ENCODE peak calls at places on chromosomes 2 and 18, in four cellular contexts. H, C, O and V are unnamed samples.

GRCh38 chr2:226701052-226701451 is 98.6 kb downstream of the IRS1 start:
- DNase-seq in C (no peak), H (no peak), O (no peak), V (no peak)

GRCh38 chr2:60891175-60891574 is 9.8 kb downstream of the REL start:
- DNase-seq in H (no peak), C (no peak), O (no peak), V (no peak)

GRCh38 chr2:161243312-161243711 is 64.9 kb upstream of the PSMD14 start:
- DNase-seq in O (no peak), H (no peak), C (no peak), V (no peak)

GRCh38 chr2:236507393-236508085 is 62.1 kb upstream of the ACKR3 start:
- DNase-seq in O (no peak), C (no peak), H (no peak), V (no peak)

GRCh38 chr18:57542801-57543427 is 43.6 kb downstream of the FECH start:
- DNase-seq in C (no peak), H (no peak), O (no peak), V (no peak)

GRCh38 chr2:99451280-99451679 is 38.5 kb downstream of the REV1 start:
- DNase-seq in C (no peak), O (no peak), H (no peak), V (peak)

GRCh38 chr2:127404466-127405251 is 13.6 kb upstream of the PROC start:
- DNase-seq in O (no peak), C (no peak), H (no peak), V (no peak)

GRCh38 chr2:9297156-9297555 is 90.5 kb downstream of the ASAP2 start:
- DNase-seq in H (no peak), O (no peak), C (no peak), V (no peak)

GRCh38 chr18:26556573-26556972 is 8.2 kb upstream of the KCTD1 start:
- DNase-seq in O (no peak), H (no peak), C (peak), V (no peak)

GRCh38 chr18:11955299-11956029 is 25.8 kb upstream of the IMPA2 start:
- DNase-seq in O (peak), C (no peak), H (peak), V (no peak)

GRCh38 chr18:6718255-6718654 is 11.3 kb upstream of the ARHGAP28 start:
- DNase-seq in C (no peak), H (no peak), O (no peak), V (no peak)

GRCh38 chr2:15974203-15974452 is 33.8 kb downstream of the MYCN start:
- DNase-seq in C (no peak), H (no peak), O (no peak), V (no peak)

GRCh38 chr2:112891333-112891950 is 19.5 kb upstream of the IL37 start:
- DNase-seq in O (no peak), C (no peak), H (no peak), V (no peak)

GRCh38 chr18:80159713-80160636 is 50.9 kb downstream of the ADNP2 start:
- DNase-seq in O (no peak), C (no peak), H (no peak), V (no peak)

GRCh38 chr2:63589148-63589972 is 597 bp downstream of the MDH1 start:
- DNase-seq in C (no peak), O (peak), H (peak), V (peak)

GRCh38 chr18:23627325-23627724 is 35.4 kb downstream of the ANKRD29 start:
- DNase-seq in O (peak), C (no peak), H (no peak), V (no peak)

GRCh38 chr18:31596081-31596872 is 4.6 kb downstream of the TTR start:
- DNase-seq in C (no peak), O (peak), H (no peak), V (no peak)

GRCh38 chr18:79643049-79643765 is 36.4 kb upstream of the CTDP1 start:
- DNase-seq in O (no peak), C (no peak), H (no peak), V (no peak)

GRCh38 chr2:41935004-41935401 is 112.8 kb upstream of the PKDCC start:
- DNase-seq in H (no peak), C (no peak), O (no peak), V (no peak)

GRCh38 chr2:25981596-25982272 is 563 bp downstream of the KIF3C start:
- DNase-seq in O (no peak), H (no peak), C (no peak), V (peak)

GRCh38 chr2:73718851-73719621 is 18.1 kb downstream of the TPRKB start:
- DNase-seq in C (no peak), H (no peak), O (no peak), V (no peak)

GRCh38 chr2:174027956-174028355 is 62.8 kb upstream of the SP3 start:
- DNase-seq in C (no peak), H (no peak), O (no peak), V (no peak)

GRCh38 chr18:25497395-25497794 is 145.4 kb upstream of the ZNF521 start:
- DNase-seq in H (no peak), C (no peak), O (no peak), V (no peak)

GRCh38 chr2:86216577-86217555 is 17.6 kb downstream of the MRPL35 start:
- DNase-seq in H (peak), O (no peak), C (no peak), V (no peak)

GRCh38 chr2:110853516-110853915 is 121.1 kb downstream of the ACOXL start:
- DNase-seq in H (peak), O (peak), C (no peak), V (peak)

GRCh38 chr2:236663267-236663666 is 93.6 kb downstream of the ACKR3 start:
- DNase-seq in O (no peak), H (no peak), C (no peak), V (no peak)

GRCh38 chr18:49878996-49879585 is 65.8 kb upstream of the ACAA2 start:
- DNase-seq in C (no peak), H (no peak), O (no peak), V (no peak)

GRCh38 chr2:101307503-101307902 is 998 bp downstream of the RNF149 start:
- DNase-seq in O (no peak), C (no peak), H (no peak), V (no peak)

DNA sequence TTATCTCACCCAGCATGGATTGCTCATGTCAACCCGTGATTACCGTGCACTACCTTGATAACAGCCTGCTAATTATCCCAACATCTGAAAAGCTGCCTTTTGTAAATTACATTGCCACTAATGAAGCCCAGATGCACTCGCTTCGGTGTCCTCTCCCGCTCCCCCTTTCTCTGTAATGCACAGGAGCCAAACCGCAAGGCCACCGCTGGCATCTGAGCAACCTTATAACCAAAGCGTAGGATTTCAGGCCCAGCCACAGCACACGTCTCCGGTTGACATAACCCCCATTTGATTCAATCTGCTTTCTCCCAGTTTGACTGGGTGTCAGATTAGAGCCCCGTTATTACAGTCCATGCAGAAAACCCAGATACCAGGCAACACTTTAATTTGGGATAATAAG is 341.2 kb downstream of the ALK start:
- DNase-seq in C (no peak), O (no peak), H (no peak), V (no peak)
- TF ChIP-seq TARDBP in C (no peak), O (no peak), H (no peak), V (no peak)

DNA sequence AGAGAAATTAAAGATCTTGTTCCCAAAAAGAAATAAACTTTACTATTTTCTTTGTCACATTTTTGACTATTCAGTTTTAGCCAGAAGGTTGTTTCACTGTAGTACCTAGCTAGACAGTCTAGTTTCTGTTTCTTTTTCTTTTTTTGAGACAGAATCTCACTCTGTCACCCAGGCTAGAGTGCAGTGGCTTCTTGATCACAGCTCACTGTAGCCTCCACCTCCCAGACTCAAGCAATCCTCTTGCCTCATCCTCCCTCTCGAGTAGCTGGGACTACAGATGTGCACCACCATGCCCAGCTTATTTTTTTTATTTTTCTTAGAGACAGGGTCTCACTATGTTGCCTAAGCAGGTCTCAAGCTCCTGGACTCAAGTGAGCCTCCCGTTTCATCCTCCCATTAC is 2.2 kb downstream of the RBM45 start:
- DNase-seq in C (no peak), H (no peak), O (no peak), V (no peak)
- TF ChIP-seq TARDBP in C (no peak), H (no peak), O (no peak), V (no peak)

DNA sequence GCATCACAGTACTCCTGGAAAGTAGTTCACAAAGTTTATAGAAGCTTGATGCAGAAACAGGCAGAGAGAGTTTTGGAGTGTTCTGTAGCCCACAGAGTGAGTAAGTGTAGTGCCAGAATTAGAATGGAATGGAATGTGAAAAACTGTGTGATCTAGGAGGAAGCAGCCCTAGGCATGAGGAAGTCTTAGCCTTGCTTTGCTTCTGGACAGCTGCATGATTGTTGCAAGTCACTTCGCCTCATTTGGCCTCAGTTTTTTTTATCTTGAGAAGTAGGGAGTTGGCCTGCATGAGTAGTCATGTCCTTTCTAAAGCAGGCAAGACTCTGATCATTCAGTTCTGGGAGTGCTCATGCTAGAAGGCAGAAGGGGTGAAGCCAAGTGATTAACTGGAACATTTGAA is 10.9 kb downstream of the SERPINB12 start:
- DNase-seq in O (no peak), C (no peak), H (no peak), V (no peak)
- TF ChIP-seq TARDBP in O (no peak), C (no peak), H (no peak), V (no peak)

DNA sequence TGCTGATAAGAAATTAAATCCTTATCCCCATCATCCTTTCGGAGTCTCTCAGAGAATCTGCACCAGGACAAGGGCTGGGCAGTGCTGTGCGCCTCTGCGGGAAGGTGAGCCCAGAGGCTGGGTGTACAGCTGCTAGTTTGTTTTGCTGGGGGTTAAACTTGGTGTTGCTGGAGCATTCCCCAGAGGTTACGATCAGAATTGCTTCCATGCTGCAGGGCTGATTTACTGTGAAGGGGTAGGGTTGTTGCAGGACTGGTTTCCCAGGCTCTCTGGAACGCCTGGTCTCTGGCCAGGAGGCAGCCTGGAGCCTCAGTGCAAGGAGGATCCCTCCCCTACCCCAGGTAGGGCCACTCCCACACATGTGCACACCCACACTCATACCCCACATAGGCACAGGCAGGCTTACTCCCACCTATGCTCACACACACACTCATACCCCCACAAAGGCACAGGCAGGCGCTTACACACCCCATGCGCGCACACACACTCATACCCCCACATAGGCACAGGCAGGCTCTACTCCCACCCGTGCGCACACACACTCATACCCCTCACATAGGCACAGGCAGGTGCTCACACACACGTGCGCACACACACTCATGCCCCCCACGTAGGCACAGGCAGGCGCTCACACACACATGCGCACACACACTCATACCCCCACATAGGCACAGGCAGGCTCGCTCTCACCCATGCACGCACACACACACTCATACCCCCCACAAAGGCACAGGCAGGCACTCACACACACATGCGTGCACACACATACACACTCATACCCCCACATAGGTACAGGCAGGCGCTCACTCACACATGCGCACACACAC is 11.3 kb downstream of the CNNM4 start:
- DNase-seq in O (no peak), C (no peak), H (no peak), V (no peak)
- TF ChIP-seq TARDBP in O (no peak), C (no peak), H (no peak), V (no peak)

GRCh38 chr18:48828713-48829442 is 121.9 kb downstream of the SMAD7 start:
- DNase-seq in C (no peak), O (no peak), H (peak), V (peak)
- TF ChIP-seq TARDBP in C (no peak), O (no peak), H (no peak), V (no peak)

DNA sequence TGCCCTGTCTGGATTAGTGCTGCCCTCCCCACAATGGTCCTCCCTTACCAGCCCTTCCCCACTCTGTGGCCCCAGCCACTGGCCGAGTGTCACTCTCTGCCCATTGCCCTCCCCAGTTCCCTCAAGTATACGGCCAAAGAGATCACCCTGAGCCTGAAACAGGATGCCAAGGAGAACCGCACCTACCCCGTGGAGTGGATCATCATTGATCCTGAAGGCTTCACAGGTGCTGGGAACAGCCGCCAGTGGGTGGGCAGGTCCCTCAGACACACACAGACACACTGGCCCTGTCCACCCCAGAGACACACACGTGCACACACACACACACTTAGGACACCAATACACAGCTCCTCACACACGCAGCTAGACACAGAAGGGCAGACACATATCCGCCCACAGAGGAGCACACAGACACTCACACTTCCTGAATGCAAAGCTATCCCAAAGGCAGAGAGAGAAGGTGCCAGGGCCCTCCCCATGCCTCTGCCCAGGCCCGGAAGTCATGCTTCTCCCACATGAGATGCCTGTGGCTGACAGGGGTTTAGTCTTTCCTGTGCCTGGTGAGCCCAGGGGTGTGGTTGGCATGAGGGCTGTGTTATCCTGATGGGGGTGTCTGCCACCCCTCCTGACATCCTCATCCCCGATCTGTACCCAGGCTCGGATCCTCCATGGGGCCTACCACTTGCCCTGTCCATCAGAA is 2.9 kb downstream of the CHRND start:
- DNase-seq in H (no peak), O (no peak), C (no peak), V (no peak)
- TF ChIP-seq TARDBP in H (no peak), O (no peak), C (no peak), V (no peak)

GRCh38 chr18:51153659-51154371 is 43.7 kb downstream of the MEX3C start:
- DNase-seq in C (peak), O (no peak), H (no peak), V (no peak)
- TF ChIP-seq TARDBP in C (no peak), O (no peak), H (no peak), V (no peak)

DNA sequence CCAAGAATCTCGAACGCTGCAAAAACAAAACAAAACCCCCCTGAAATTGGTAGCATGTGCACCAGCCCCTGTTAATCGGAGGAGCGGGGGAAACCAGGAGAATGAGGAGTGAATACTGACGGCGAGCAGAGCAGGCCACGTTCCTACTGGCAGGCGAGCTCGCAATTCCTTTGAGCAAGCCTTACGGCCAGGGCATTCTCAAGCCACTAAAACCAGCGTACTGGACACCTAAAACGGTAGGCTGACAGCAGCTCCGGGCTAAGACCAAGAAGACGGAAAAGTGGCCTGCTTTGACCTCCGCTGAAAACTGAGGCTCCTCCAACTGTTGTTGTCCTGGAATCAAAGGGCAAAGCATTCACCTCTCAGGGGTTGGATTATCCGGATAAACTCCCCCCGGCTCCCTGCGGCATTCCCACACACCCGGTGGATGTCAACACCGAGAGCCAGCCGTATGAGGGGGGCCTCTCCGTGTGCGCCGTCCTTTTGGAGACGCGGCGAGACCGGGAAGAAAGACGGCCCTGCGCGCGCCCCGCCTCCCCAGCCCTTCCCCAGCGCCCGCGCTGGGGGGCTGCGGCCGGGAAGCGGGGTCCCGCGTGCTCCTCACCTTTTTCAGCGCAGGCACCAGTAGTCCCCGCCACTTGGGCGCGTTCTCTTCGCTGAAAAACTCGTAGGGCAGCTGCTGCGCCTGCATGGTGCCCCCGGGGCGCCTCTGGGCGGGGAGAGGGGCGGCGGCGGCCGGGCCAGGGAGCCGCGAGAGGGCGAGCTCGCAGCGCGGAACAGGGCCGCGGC is 925 bp downstream of the SOS1 start:
- DNase-seq in O (peak), C (no peak), H (peak), V (peak)
- TF ChIP-seq TARDBP in O (no peak), C (no peak), H (no peak), V (no peak)